ENCODE peak calls at places on chromosomes 6 and 20, in seven cellular contexts. V, Q, Z, W, E, R and L are unnamed samples.

GRCh38 chr6:38713812-38714211 is 1.3 kb upstream of the DNAH8 start:
- DNase-seq in V (no peak), Q (no peak), Z (peak; percentile 45), W (no peak), E (no peak), R (no peak), L (no peak)

GRCh38 chr20:35088231-35088794 is 4.3 kb downstream of the TRPC4AP start:
- DNase-seq in V (no peak), Q (no peak), Z (no peak), W (no peak), E (no peak), R (no peak), L (no peak)

GRCh38 chr6:5231289-5231688 is 29.5 kb downstream of the LYRM4 start:
- DNase-seq in V (no peak), Q (no peak), Z (no peak), W (no peak), E (no peak), R (no peak), L (no peak)

GRCh38 chr6:108227290-108227689 is 33.5 kb downstream of the SNX3 start:
- DNase-seq in V (no peak), Q (no peak), Z (no peak), W (no peak), E (no peak), R (no peak), L (no peak)

GRCh38 chr6:113824411-113824810 is 32.7 kb upstream of the MARCKS start:
- DNase-seq in V (no peak), Q (no peak), Z (no peak), W (no peak), E (no peak), R (no peak), L (no peak)

GRCh38 chr20:56443654-56444540 is 24.5 kb upstream of the RTF2 start:
- DNase-seq in V (peak; percentile 67), Q (no peak), Z (no peak), W (no peak), E (no peak), R (peak; percentile 26), L (no peak)

GRCh38 chr6:429515-430121 is 38.1 kb downstream of the IRF4 start:
- DNase-seq in V (no peak), Q (no peak), Z (no peak), W (no peak), E (no peak), R (no peak), L (no peak)

GRCh38 chr6:22240025-22240424 is 56.8 kb downstream of the PRL start:
- DNase-seq in V (no peak), Q (no peak), Z (no peak), W (no peak), E (no peak), R (no peak), L (no peak)

GRCh38 chr6:98641929-98642328 is 192.4 kb upstream of the POU3F2 start:
- DNase-seq in V (no peak), Q (no peak), Z (no peak), W (no peak), E (no peak), R (no peak), L (no peak)

GRCh38 chr6:3411967-3412778 is 44.7 kb downstream of the SLC22A23 start:
- DNase-seq in V (peak; percentile 38), Q (no peak), Z (no peak), W (no peak), E (no peak), R (no peak), L (no peak)

GRCh38 chr6:10099086-10099499 is 315.8 kb downstream of the TFAP2A start:
- DNase-seq in V (no peak), Q (no peak), Z (no peak), W (no peak), E (peak; percentile 14), R (no peak), L (no peak)
- H3K4me3 ChIP-seq in V (no peak overlapping the region), Q (no peak overlapping the region), Z (no peak overlapping the region), W (no peak overlapping the region), E (no peak overlapping the region), R (no peak overlapping the region), L (no peak overlapping the region)

GRCh38 chr20:58215116-58215515 is 13.3 kb downstream of the ANKRD60 start:
- DNase-seq in V (no peak), Q (no peak), Z (no peak), W (no peak), E (no peak), R (no peak), L (no peak)
- H3K27me3 ChIP-seq in V (peaks cover 10% of the 10 kb centered on the region), Q (peaks cover 17% of the 10 kb centered on the region), Z (no peaks in the 10 kb centered on the region), W (peaks cover 16% of the 10 kb centered on the region), E (no peaks in the 10 kb centered on the region), R (no peaks in the 10 kb centered on the region), L (no peaks in the 10 kb centered on the region)

DNA sequence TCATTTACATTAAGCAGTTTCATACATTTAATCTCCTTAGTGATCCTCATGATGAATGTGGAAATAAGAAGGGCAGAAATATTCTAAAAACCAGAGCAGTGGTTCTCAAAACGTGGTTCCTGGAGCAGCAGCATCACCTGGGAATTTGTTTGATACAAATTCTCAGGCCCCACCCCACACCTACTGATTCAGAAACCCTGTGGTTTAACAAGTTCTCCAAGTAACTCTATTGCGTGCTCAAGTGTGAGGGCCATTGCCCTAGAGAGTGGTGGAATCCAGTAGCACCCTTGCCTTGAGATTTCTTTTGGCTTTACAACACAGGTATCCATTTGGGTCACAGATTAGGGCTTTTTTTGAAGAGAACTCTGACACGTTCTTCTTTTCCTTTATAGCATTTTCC is 354.6 kb upstream of the FLRT3 start:
- DNase-seq in V (no peak), Q (no peak), Z (no peak), W (no peak), E (no peak), R (no peak), L (no peak)
- H3K4me3 ChIP-seq in V (no peak overlapping the region), Q (no peak overlapping the region), Z (no peak overlapping the region), W (no peak overlapping the region), E (no peak overlapping the region), R (no peak overlapping the region), L (no peak overlapping the region)

DNA sequence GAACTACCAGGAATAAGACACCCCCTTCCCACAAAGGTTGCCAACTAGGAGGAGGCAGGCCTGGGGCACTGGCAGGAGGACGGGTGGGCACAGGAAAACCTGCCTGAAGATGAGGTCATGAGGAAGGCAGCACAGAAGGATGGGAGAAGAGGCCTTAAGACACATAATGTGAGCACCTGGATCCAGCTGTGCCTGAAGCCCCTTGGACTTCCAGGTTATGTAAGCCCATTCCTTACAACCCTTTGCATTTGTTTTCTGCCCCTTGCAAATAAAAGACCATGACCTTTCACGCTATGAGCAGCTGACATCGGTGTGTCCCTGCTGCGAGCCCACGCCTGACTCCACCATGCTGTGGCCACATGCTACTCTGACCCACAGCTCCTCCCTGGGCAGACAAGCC is 23.4 kb downstream of the KCNQ2 start:
- DNase-seq in V (no peak), Q (no peak), Z (no peak), W (no peak), E (no peak), R (no peak), L (no peak)
- H3K27me3 ChIP-seq in V (peaks cover 58% of the 10 kb centered on the region), Q (no peaks in the 10 kb centered on the region), Z (no peaks in the 10 kb centered on the region), W (peaks cover 79% of the 10 kb centered on the region), E (no peaks in the 10 kb centered on the region), R (no peaks in the 10 kb centered on the region), L (no peaks in the 10 kb centered on the region)

GRCh38 chr6:32818867-32819266 is 2.1 kb upstream of the HLA-DOB start:
- DNase-seq in V (no peak), Q (no peak), Z (no peak), W (no peak), E (no peak), R (no peak), L (no peak)

GRCh38 chr6:32815996-32816395 is 806 bp downstream of the HLA-DOB start:
- DNase-seq in V (no peak), Q (no peak), Z (no peak), W (no peak), E (no peak), R (no peak), L (no peak)

GRCh38 chr6:32816746-32817204 is at the start of gene HLA-DOB:
- DNase-seq in V (no peak), Q (no peak), Z (peak; percentile 32), W (no peak), E (no peak), R (no peak), L (no peak)

GRCh38 chr6:32815115-32815514 is 1.7 kb downstream of the HLA-DOB start:
- DNase-seq in V (no peak), Q (no peak), Z (no peak), W (no peak), E (no peak), R (no peak), L (no peak)

DNA sequence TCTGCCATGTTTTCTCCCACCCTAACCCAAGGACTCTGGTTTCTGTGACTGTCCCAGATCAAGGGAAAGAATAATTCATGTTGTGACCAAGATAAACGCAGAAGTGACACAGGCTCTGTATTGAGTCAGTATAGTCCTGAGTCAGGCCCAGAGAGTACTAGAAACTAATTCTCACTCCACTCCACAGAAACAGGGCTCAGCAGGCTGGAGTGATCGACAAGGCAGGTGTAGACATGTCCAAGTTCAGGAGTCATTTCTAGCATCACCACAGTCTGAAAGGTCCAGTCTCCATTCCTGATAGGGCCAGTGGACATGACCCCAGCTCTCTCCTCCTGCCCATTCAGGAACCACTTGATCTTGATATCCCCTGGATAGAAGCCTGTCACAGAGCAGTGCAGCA is 2.7 kb downstream of the HLA-DOB start:
- DNase-seq in V (no peak), Q (no peak), Z (no peak), W (no peak), E (no peak), R (no peak), L (no peak)
- H3K4me3 ChIP-seq in V (no peak overlapping the region), Q (no peak overlapping the region), Z (no peak overlapping the region), W (no peak overlapping the region), E (no peak overlapping the region), R (no peak overlapping the region), L (no peak overlapping the region)